ENCODE peak calls at places on chromosomes 1 and 21, in six cellular contexts. Y is thyroid gland, R is endothelial cell, T is AG10803, V is fibroblast of villous mesenchyme, K is GM10248. L is an unnamed sample.

GRCh38 chr1:35717911-35718476 is 690 bp downstream of the C1orf216 start:
- DNase-seq in T (peak), V (peak), K (no peak), R (peak), Y (peak), L (no peak)

GRCh38 chr1:53187371-53187770 is 9.3 kb upstream of the CPT2 start:
- DNase-seq in K (no peak), R (no peak), T (no peak), V (no peak), Y (no peak), L (no peak)

GRCh38 chr1:96863449-96863848 is 141.9 kb downstream of the PTBP2 start:
- DNase-seq in K (no peak), R (no peak), V (no peak), Y (no peak), T (no peak), L (no peak)

GRCh38 chr1:209302777-209303642 is 280.5 kb upstream of the CAMK1G start:
- DNase-seq in R (no peak), K (no peak), Y (no peak), T (no peak), V (no peak), L (no peak)

GRCh38 chr1:40024671-40025070 is 15.9 kb upstream of the CAP1 start:
- DNase-seq in K (no peak), R (no peak), V (no peak), Y (no peak), T (no peak), L (no peak)

GRCh38 chr1:109296782-109297181 is 10.0 kb downstream of the MYBPHL start:
- DNase-seq in Y (no peak), R (no peak), T (no peak), K (no peak), V (no peak), L (no peak)

GRCh38 chr1:245242989-245243388 is 88.2 kb downstream of the KIF26B start:
- DNase-seq in V (no peak), Y (no peak), R (no peak), K (no peak), T (no peak), L (no peak)

GRCh38 chr1:161220002-161220401 is 3.4 kb downstream of the APOA2 start:
- DNase-seq in V (no peak), T (no peak), R (no peak), K (no peak), Y (no peak), L (no peak)

GRCh38 chr1:149843302-149844041 is 55.9 kb upstream of the BOLA1 start:
- DNase-seq in R (no peak), V (peak), K (no peak), Y (no peak), T (peak), L (no peak)

GRCh38 chr1:44553771-44554170 is 120.5 kb downstream of the TMEM53 start:
- DNase-seq in V (peak), Y (no peak), R (no peak), T (peak), K (no peak), L (no peak)

GRCh38 chr1:20185834-20186782 is at the start of the genes PLA2G2C and UBXN10:
- DNase-seq in V (no peak), T (no peak), R (peak), K (peak), Y (peak), L (peak)

GRCh38 chr1:183956559-183957188 is 80.9 kb downstream of the COLGALT2 start:
- DNase-seq in T (peak), V (peak), R (no peak), Y (no peak), K (peak), L (peak)

GRCh38 chr1:20443703-20444587 is 42.1 kb downstream of the CAMK2N1 start:
- DNase-seq in T (no peak), R (no peak), K (no peak), V (no peak), Y (no peak), L (no peak)

GRCh38 chr1:173393655-173393993 is 83.5 kb upstream of the PRDX6 start:
- DNase-seq in R (no peak), V (peak), Y (no peak), T (peak), K (no peak), L (no peak)

GRCh38 chr1:105793541-105794146 is 1262.8 kb upstream of the PRMT6 start:
- DNase-seq in V (peak), Y (peak), T (no peak), R (peak), K (peak), L (peak)

GRCh38 chr1:237975903-237976302 is 85.2 kb upstream of the ZP4 start:
- DNase-seq in Y (no peak), T (no peak), K (no peak), R (no peak), V (no peak), L (no peak)

DNA sequence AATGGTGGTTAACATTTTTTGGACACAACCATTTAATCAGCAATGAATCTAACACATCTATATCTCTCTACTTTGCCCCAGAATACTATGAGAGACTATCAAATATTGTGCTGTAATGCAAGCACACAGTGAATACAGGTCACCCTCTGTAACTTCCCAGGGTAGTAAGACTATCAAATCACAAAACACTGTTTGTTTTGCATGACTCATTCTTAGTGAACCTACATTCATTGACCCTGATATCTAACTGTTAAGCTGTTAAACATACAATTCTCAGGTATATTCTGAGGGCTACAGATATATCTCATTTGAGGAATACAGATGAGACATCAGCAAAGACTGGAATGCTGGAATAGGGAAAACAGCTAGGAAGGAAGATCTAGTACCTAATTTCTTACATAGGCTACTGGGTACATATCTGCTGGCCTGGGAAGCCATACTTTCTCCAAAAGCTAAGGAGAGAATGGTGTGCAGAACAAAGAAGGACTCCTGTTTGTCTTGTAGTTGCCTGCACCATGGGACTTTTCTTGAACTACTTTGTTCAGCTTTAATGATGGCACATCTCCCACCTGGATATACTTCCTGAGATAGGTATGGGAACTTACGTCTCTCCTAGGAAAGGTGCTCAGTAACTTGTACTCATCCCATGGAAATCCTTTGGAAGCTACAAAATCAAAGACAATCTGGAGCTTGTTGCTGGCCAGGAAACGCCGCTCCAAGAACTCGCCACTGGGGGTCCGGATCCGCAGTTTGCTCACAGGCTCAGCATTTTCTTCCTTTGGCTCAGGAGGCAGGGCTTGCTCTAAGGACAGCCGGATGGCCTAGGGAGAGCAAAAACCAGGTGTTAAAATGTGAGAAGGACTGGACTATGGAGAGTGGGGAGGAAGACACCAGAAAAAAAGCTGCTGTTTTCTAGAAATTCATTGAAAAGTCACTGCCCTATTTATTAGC is 51.9 kb upstream of the DMRTA2 start:
- DNase-seq in Y (no peak), R (peak), V (no peak), T (no peak), K (no peak), L (no peak)
- TF ChIP-seq CTCF in Y (no peak), R (no peak), V (no peak), T (no peak), K (no peak), L (no peak)

GRCh38 chr21:34243562-34243961 is 120.2 kb upstream of the KCNE2 start:
- DNase-seq in K (no peak), Y (peak), T (peak), R (peak), V (peak), L (no peak)
- TF ChIP-seq CTCF in K (peak), Y (peak), T (peak), R (no peak), V (peak), L (peak)

DNA sequence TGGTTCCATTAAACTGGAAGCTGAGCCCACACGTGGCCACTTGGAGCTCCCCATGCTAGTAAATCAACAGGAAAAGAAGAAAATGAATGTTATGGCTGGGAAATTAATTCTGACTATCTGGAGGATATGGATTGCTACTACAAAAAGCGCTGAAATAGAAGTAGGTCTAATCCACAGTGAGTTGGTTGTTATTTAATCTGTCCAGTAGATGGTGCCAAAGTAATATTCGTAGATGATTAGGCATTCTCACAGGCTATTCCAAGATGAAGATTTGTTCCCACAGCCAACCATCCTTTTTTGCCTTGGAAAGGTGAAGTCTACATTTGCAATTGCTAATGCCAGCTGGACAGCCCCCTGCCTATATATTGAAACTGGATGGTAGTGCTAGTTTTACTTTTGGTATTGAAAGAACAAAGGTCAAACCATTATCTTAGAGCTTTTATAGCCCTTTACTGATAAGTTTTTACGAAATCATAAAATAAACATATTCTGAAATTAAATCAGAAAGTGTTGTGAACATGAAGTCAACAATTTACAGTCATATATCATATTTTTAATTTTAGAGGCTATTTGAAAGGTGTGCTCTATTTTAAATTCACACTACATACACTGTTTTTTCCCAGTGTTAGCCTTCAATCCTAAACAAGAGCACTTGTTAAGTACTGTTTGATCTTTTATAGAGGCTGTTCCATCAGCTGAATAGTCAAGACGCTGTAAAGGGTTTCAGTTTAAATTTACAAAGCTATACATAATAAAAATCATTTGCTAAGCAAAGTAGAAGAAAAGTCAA is 43.9 kb downstream of the RBM11 start:
- DNase-seq in K (peak), T (peak), V (peak), R (no peak), Y (no peak), L (peak)
- TF ChIP-seq CTCF in K (peak), T (peak), V (peak), R (no peak), Y (peak), L (peak)

DNA sequence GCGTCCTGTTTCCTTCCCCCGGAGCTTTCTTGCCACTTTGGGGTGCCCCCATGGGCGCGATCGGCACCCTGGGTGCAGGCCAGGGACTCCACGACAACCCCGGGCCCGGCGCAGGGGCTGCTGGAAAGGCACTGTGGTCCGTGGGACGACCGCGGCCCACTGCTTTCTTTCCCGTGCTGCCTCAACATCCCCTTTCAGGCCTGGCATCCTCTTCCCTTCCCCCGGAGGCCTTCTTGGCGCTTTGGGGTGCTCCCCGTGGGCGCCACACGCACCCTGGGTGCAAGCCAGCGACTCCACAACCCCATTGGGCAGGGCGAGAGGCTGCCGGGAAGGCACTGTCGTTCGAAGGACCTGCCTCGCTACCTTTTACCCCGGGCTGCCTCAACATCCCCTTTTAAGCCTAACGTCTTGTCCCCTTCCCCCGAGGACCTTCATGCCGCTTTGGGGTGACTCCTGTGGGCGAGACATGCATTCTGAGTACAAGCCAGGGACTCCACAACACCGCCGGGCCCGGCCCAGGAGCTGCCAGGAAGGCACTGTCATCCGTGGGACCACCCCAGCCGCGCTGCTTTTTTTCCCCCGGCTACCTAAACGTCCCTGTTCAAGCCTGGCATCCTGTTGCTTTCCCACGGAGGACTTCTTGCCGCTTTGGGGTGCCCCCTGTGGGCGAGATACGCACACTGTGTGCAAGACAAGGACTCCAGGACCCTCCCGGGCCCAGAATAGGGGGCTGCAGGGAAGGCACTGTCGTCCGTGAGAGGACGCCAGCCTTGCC is 137.8 kb downstream of the LIPI start:
- DNase-seq in K (peak), T (no peak), Y (no peak), R (no peak), V (no peak), L (peak)
- TF ChIP-seq CTCF in K (no peak), T (no peak), Y (no peak), R (no peak), V (no peak), L (no peak)

DNA sequence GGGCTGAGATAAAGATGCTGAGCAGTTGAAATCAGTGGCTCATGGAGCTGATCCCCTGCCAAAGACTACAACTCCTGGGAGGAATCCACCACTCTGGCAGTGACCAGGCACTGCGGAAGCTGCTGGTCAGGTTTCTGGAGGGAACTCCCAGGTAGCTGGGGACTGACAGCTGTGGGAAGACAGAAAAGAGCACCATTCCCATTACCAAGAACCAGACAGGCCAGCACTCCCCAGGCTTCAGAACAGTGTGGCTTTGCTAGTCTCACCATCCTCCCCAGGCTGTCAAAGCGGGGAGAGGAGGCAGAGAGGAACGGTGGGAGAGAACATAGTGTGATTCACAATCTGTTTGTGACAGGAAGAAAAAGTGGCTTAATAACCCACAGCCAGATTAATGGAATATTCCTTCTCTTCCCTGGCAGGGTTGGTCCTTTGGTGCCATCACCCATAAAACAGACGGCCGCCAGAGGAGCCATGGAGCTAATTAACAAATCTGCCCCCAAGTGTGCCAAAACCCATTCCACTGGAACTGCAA is 92.1 kb downstream of the MAB21L3 start:
- DNase-seq in V (no peak), Y (peak), R (no peak), T (no peak), K (no peak), L (no peak)
- TF ChIP-seq CTCF in V (no peak), Y (no peak), R (no peak), T (peak), K (no peak), L (no peak)

DNA sequence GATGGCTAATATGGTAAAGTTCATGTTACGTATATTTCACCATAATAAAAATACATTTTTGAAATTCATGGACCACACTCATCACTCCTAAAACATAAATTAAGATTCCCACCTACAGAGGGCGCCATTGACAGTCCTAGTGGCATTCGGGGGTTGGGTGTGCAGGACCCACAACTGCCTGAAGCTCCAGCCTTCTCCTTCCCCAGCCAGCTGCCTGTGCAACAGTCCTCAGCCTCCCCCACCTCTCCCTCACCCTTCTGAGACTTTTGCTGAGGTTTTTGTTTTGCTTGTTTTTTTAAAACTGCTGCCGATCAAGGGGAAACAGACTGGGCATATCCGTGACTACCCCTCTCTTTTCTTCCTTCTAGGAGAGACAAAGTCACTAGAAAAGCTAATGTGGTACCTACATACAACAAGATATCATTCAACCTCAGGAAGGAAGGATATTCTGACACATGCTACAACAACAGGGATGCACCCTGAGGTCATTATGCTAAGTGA is 9.3 kb upstream of the EVA1C start:
- DNase-seq in V (peak), Y (peak), R (peak), T (peak), K (peak), L (peak)
- TF ChIP-seq CTCF in V (peak), Y (peak), R (peak), T (peak), K (peak), L (peak)

DNA sequence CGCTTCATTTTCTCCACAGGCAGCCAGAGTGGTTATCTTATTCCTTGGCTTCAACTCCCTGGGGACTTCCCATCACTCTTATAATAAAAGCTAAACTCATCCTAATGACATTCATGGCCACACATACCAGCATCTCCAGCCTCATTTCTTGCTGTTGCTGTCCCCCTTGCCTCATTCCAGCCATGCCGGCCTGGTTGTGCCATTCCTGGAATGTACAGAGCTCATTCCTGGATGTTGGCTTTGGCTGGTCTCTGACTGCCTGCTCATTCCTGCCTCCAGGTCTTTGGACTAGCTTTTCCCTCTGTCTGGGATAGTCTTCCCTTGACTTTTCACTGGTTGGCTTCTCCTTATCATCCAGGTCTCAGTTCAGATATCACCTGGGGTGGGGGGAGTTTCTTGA is 2.4 kb upstream of the PEF1 start:
- DNase-seq in R (no peak), V (no peak), Y (no peak), K (no peak), T (peak), L (no peak)
- TF ChIP-seq CTCF in R (no peak), V (no peak), Y (no peak), K (no peak), T (peak), L (no peak)

DNA sequence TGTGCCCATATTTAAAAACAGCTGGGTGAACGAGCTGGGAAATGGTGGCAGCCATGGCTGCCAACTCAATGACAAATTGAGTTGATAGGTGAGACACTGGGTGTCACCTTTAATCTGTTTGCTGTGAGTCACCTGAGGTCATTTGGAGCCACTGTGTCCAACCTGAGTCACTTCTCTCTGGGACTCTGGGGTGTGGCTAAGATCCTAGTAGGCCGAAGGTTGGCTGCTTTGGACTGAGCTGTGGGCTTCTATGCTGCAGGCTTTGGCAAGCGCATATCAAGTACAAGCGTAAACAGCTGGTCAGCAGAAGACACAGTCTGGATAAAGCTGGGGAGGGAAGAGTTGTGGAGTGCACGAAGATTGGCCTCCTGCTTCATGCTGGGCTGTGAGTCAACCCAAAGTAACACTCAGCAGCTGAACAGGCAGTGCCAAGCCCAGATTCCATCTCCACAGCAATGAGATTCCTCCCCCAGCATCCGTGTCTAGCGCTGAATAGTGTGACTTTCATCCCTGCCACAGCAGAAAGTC is 24.0 kb downstream of the TEX35 start:
- DNase-seq in Y (no peak), K (no peak), V (peak), R (no peak), T (peak), L (no peak)
- TF ChIP-seq CTCF in Y (no peak), K (no peak), V (no peak), R (no peak), T (no peak), L (no peak)

DNA sequence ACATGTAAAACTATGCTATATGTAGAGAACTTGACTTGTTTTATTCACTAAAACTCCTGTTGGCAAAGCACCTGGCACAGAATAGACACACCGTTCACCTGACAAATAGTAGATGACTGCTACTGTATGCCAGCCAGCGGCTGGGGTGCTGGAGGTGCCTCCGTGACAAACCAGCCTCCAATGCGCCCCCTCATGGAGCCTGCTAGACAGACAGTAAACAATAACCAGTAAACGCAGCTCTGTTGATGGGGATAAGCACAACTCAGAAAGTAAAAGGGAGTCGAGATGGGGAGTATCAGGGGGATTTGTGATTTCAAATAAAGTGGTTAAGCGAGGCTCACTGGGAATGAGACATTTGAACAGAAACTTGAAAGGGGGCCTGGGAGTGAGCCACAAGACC is 107.2 kb downstream of the PRDM2 start:
- DNase-seq in Y (no peak), K (peak), V (peak), R (peak), T (peak), L (no peak)
- TF ChIP-seq CTCF in Y (no peak), K (peak), V (peak), R (peak), T (peak), L (peak)

L was measured in GM13977.